ENCODE peak calls at places on chromosomes 3 and 15, in seven cellular contexts. One of them, this sample, is unnamed. For H3K27me3, the result is how much of the 10 kb centered on the place peaks cover.

GRCh38 chr3:106006001-106006400 is 137.2 kb upstream of the CBLB start:
- DNase-seq in Panc1: no peak
- DNase-seq in SK-N-SH: no peak
- DNase-seq in MM.1S: no peak
- DNase-seq in transverse colon: no peak
- DNase-seq in left lung: no peak
- DNase-seq in GM23338: no peak
- DNase-seq in this sample: no peak

GRCh38 chr3:20043398-20043797 is 3.2 kb downstream of the KAT2B start:
- DNase-seq in Panc1: no peak
- DNase-seq in SK-N-SH: no peak
- DNase-seq in MM.1S: peak
- DNase-seq in transverse colon: peak
- DNase-seq in left lung: peak
- DNase-seq in GM23338: no peak
- DNase-seq in this sample: peak

GRCh38 chr3:13025778-13026518 is 47.3 kb downstream of the IQSEC1 start:
- DNase-seq in Panc1: no peak
- DNase-seq in SK-N-SH: no peak
- DNase-seq in MM.1S: no peak
- DNase-seq in transverse colon: no peak
- DNase-seq in left lung: no peak
- DNase-seq in GM23338: no peak
- DNase-seq in this sample: no peak

GRCh38 chr3:143974181-143974876 is 2.7 kb downstream of the DIPK2A start:
- DNase-seq in Panc1: no peak
- DNase-seq in SK-N-SH: no peak
- DNase-seq in MM.1S: no peak
- DNase-seq in transverse colon: no peak
- DNase-seq in left lung: no peak
- DNase-seq in GM23338: no peak
- DNase-seq in this sample: no peak

GRCh38 chr3:39166134-39166710 is 12.8 kb upstream of the CSRNP1 start:
- DNase-seq in Panc1: no peak
- DNase-seq in SK-N-SH: no peak
- DNase-seq in MM.1S: no peak
- DNase-seq in transverse colon: no peak
- DNase-seq in left lung: no peak
- DNase-seq in GM23338: no peak
- DNase-seq in this sample: no peak

GRCh38 chr3:136350132-136350531 is 100.0 kb downstream of the PCCB start:
- DNase-seq in Panc1: no peak
- DNase-seq in SK-N-SH: no peak
- DNase-seq in MM.1S: no peak
- DNase-seq in transverse colon: peak
- DNase-seq in left lung: no peak
- DNase-seq in GM23338: no peak
- DNase-seq in this sample: no peak

GRCh38 chr3:107117922-107118576 is 259.2 kb upstream of the CCDC54 start:
- DNase-seq in Panc1: peak
- DNase-seq in SK-N-SH: peak
- DNase-seq in MM.1S: peak
- DNase-seq in transverse colon: no peak
- DNase-seq in left lung: no peak
- DNase-seq in GM23338: peak
- DNase-seq in this sample: no peak

GRCh38 chr3:162175904-162176303 is 679.3 kb downstream of the OTOL1 start:
- DNase-seq in Panc1: no peak
- DNase-seq in SK-N-SH: no peak
- DNase-seq in MM.1S: no peak
- DNase-seq in transverse colon: no peak
- DNase-seq in left lung: no peak
- DNase-seq in GM23338: no peak
- DNase-seq in this sample: no peak

GRCh38 chr15:31024330-31024729 is 32.9 kb upstream of the MTMR10 start:
- DNase-seq in Panc1: no peak
- DNase-seq in SK-N-SH: no peak
- DNase-seq in MM.1S: no peak
- DNase-seq in transverse colon: no peak
- DNase-seq in left lung: no peak
- DNase-seq in GM23338: peak
- DNase-seq in this sample: no peak

GRCh38 chr3:88321696-88322095 is 171.9 kb downstream of the C3orf38 start:
- DNase-seq in Panc1: no peak
- DNase-seq in SK-N-SH: no peak
- DNase-seq in MM.1S: no peak
- DNase-seq in transverse colon: no peak
- DNase-seq in left lung: no peak
- DNase-seq in GM23338: no peak
- DNase-seq in this sample: no peak

GRCh38 chr3:94936023-94936580 is 873.2 kb downstream of the NSUN3 start:
- DNase-seq in Panc1: no peak
- DNase-seq in SK-N-SH: no peak
- DNase-seq in MM.1S: no peak
- DNase-seq in transverse colon: no peak
- DNase-seq in left lung: no peak
- DNase-seq in GM23338: no peak
- DNase-seq in this sample: no peak

GRCh38 chr3:139258276-139258675 is 85.5 kb upstream of the MRPS22 start:
- DNase-seq in Panc1: no peak
- DNase-seq in SK-N-SH: no peak
- DNase-seq in MM.1S: no peak
- DNase-seq in transverse colon: no peak
- DNase-seq in left lung: no peak
- DNase-seq in GM23338: no peak
- DNase-seq in this sample: no peak

GRCh38 chr3:139281096-139281495 is 62.7 kb upstream of the MRPS22 start:
- DNase-seq in Panc1: no peak
- DNase-seq in SK-N-SH: no peak
- DNase-seq in MM.1S: no peak
- DNase-seq in transverse colon: no peak
- DNase-seq in left lung: no peak
- DNase-seq in GM23338: no peak
- DNase-seq in this sample: no peak

DNA sequence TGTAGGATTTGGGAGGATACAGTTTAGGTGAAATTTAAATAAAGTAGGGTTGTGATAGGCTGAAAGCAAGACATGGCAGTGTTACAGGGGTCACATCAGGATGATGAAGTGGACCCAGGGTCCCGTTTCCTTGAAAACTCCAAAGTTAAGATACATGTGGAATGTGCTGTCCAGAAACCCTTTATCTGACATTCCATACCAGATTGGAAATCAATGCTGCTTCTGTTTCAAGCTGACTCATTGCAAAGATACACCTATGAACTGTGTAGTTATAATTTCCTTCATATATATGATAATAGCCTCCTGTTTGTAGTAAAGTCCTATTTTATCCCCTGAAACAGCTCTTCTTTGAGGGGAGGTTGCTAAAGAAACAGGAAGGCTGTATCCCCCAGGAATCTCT is 71.0 kb upstream of the NR2E3 start:
- DNase-seq in Panc1: no peak
- DNase-seq in SK-N-SH: no peak
- DNase-seq in MM.1S: no peak
- DNase-seq in transverse colon: no peak
- DNase-seq in left lung: no peak
- DNase-seq in GM23338: no peak
- DNase-seq in this sample: no peak
- H3K27me3 ChIP-seq in Panc1: under half
- H3K27me3 ChIP-seq in SK-N-SH: under half
- H3K27me3 ChIP-seq in MM.1S: under half
- H3K27me3 ChIP-seq in transverse colon: under half
- H3K27me3 ChIP-seq in left lung: under half
- H3K27me3 ChIP-seq in GM23338: under half
- H3K27me3 ChIP-seq in this sample: under half

GRCh38 chr3:79019137-79019923 is 748.5 kb downstream of the ROBO1 start:
- DNase-seq in Panc1: peak
- DNase-seq in SK-N-SH: peak
- DNase-seq in MM.1S: peak
- DNase-seq in transverse colon: peak
- DNase-seq in left lung: peak
- DNase-seq in GM23338: peak
- DNase-seq in this sample: peak

GRCh38 chr3:79016587-79017380 is 751.0 kb downstream of the ROBO1 start:
- DNase-seq in Panc1: no peak
- DNase-seq in SK-N-SH: no peak
- DNase-seq in MM.1S: no peak
- DNase-seq in transverse colon: no peak
- DNase-seq in left lung: no peak
- DNase-seq in GM23338: no peak
- DNase-seq in this sample: no peak

GRCh38 chr3:79015854-79016253 is 751.9 kb downstream of the ROBO1 start:
- DNase-seq in Panc1: no peak
- DNase-seq in SK-N-SH: no peak
- DNase-seq in MM.1S: no peak
- DNase-seq in transverse colon: no peak
- DNase-seq in left lung: no peak
- DNase-seq in GM23338: no peak
- DNase-seq in this sample: no peak

GRCh38 chr3:79019924-79020173 is 747.9 kb downstream of the ROBO1 start:
- DNase-seq in Panc1: no peak
- DNase-seq in SK-N-SH: no peak
- DNase-seq in MM.1S: no peak
- DNase-seq in transverse colon: no peak
- DNase-seq in left lung: no peak
- DNase-seq in GM23338: no peak
- DNase-seq in this sample: no peak

GRCh38 chr3:79018671-79019136 is 749.1 kb downstream of the ROBO1 start:
- DNase-seq in Panc1: no peak
- DNase-seq in SK-N-SH: peak
- DNase-seq in MM.1S: peak
- DNase-seq in transverse colon: peak
- DNase-seq in left lung: peak
- DNase-seq in GM23338: peak
- DNase-seq in this sample: no peak
- TF ChIP-seq CTCF in Panc1: peak
- TF ChIP-seq CTCF in SK-N-SH: no peak
- TF ChIP-seq CTCF in MM.1S: peak
- TF ChIP-seq CTCF in transverse colon: no peak
- TF ChIP-seq CTCF in left lung: no peak
- TF ChIP-seq CTCF in GM23338: no peak
- TF ChIP-seq CTCF in this sample: no peak

GRCh38 chr3:16069149-16069922 is 105.1 kb upstream of the GALNT15 start:
- DNase-seq in Panc1: no peak
- DNase-seq in SK-N-SH: no peak
- DNase-seq in MM.1S: no peak
- DNase-seq in transverse colon: no peak
- DNase-seq in left lung: no peak
- DNase-seq in GM23338: no peak
- DNase-seq in this sample: no peak

GRCh38 chr3:16064660-16065414 is 109.6 kb upstream of the GALNT15 start:
- DNase-seq in Panc1: no peak
- DNase-seq in SK-N-SH: no peak
- DNase-seq in MM.1S: no peak
- DNase-seq in transverse colon: peak
- DNase-seq in left lung: peak
- DNase-seq in GM23338: no peak
- DNase-seq in this sample: peak

GRCh38 chr3:16066975-16067374 is 107.5 kb upstream of the GALNT15 start:
- DNase-seq in Panc1: no peak
- DNase-seq in SK-N-SH: no peak
- DNase-seq in MM.1S: no peak
- DNase-seq in transverse colon: no peak
- DNase-seq in left lung: no peak
- DNase-seq in GM23338: no peak
- DNase-seq in this sample: no peak

GRCh38 chr3:16067837-16068471 is 106.5 kb upstream of the GALNT15 start:
- DNase-seq in Panc1: no peak
- DNase-seq in SK-N-SH: peak
- DNase-seq in MM.1S: no peak
- DNase-seq in transverse colon: no peak
- DNase-seq in left lung: no peak
- DNase-seq in GM23338: no peak
- DNase-seq in this sample: no peak

DNA sequence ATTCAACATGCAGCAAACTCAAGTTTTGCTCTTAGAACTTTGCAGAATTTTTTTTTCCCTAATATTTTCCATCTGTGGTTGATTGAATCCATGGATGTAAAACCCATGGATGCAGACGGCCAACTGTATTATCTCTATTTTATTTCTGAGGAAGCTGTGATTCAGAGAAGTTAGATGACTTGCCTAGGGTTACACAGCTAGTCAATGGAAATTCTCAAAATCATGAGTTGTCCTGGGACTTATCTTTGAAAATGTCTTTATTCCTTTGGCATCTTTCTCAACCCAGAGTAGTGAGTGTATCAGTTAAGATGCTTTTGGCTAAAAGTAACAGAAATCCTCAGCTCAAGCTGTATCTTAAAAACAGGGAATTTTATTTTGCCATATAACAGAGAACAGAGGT is 107.9 kb upstream of the GALNT15 start:
- DNase-seq in Panc1: no peak
- DNase-seq in SK-N-SH: no peak
- DNase-seq in MM.1S: no peak
- DNase-seq in transverse colon: no peak
- DNase-seq in left lung: no peak
- DNase-seq in GM23338: no peak
- DNase-seq in this sample: no peak
- H3K4me3 ChIP-seq in Panc1: no peak
- H3K4me3 ChIP-seq in SK-N-SH: no peak
- H3K4me3 ChIP-seq in MM.1S: no peak
- H3K4me3 ChIP-seq in transverse colon: no peak
- H3K4me3 ChIP-seq in left lung: no peak
- H3K4me3 ChIP-seq in GM23338: no peak
- H3K4me3 ChIP-seq in this sample: no peak

GRCh38 chr15:37112963-37113362 is 12.6 kb upstream of the MEIS2 start:
- DNase-seq in Panc1: no peak
- DNase-seq in SK-N-SH: no peak
- DNase-seq in MM.1S: no peak
- DNase-seq in transverse colon: no peak
- DNase-seq in left lung: no peak
- DNase-seq in GM23338: no peak
- DNase-seq in this sample: no peak

GRCh38 chr15:37109151-37109912 is 9.0 kb upstream of the MEIS2 start:
- DNase-seq in Panc1: no peak
- DNase-seq in SK-N-SH: no peak
- DNase-seq in MM.1S: no peak
- DNase-seq in transverse colon: no peak
- DNase-seq in left lung: no peak
- DNase-seq in GM23338: peak
- DNase-seq in this sample: no peak

GRCh38 chr15:37109952-37110630 is 9.7 kb upstream of the MEIS2 start:
- DNase-seq in Panc1: no peak
- DNase-seq in SK-N-SH: peak
- DNase-seq in MM.1S: no peak
- DNase-seq in transverse colon: no peak
- DNase-seq in left lung: no peak
- DNase-seq in GM23338: peak
- DNase-seq in this sample: peak

GRCh38 chr15:37111427-37111717 is 11.0 kb upstream of the MEIS2 start:
- DNase-seq in Panc1: no peak
- DNase-seq in SK-N-SH: no peak
- DNase-seq in MM.1S: no peak
- DNase-seq in transverse colon: no peak
- DNase-seq in left lung: no peak
- DNase-seq in GM23338: no peak
- DNase-seq in this sample: no peak

DNA sequence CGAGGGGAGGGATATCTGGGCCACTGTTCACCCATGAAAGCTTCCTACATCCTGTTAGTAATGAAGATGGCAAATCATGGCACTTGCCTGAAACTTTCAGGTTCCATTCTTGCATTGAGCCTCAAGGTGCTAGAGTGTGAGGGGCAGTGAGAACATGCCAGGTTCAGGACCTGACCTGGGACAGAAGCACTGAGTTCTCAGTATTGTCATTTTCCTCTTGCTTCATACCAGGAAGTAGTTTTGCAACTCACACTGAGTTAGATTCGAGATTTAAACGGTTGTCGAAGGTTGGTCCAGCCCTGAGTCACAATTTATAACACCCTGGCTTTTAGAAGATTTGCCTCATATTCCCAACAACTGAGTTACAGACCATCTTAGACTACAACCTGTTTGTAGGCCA is 11.8 kb upstream of the MEIS2 start:
- DNase-seq in Panc1: no peak
- DNase-seq in SK-N-SH: no peak
- DNase-seq in MM.1S: no peak
- DNase-seq in transverse colon: no peak
- DNase-seq in left lung: no peak
- DNase-seq in GM23338: no peak
- DNase-seq in this sample: no peak
- H3K27me3 ChIP-seq in Panc1: under half
- H3K27me3 ChIP-seq in SK-N-SH: under half
- H3K27me3 ChIP-seq in MM.1S: under half
- H3K27me3 ChIP-seq in transverse colon: half or more
- H3K27me3 ChIP-seq in left lung: half or more
- H3K27me3 ChIP-seq in GM23338: half or more
- H3K27me3 ChIP-seq in this sample: under half

This sample was measured in pancreas.